ENCODE peak calls at places on chromosomes 7 and 10, in eight cellular contexts. N, G, T, Y, F, K, L and W are unnamed samples.

GRCh38 chr7:1669486-1669951 is 558 bp upstream of the ELFN1 start:
- DNase-seq in N (peak), G (peak), T (no peak), Y (no peak), F (no peak), K (no peak), L (peak), W (no peak)

GRCh38 chr7:158614695-158615094 is 27.1 kb upstream of the PTPRN2 start:
- DNase-seq in N (no peak), G (no peak), T (peak), Y (no peak), F (peak), K (no peak), L (no peak), W (peak)

GRCh38 chr10:59674211-59674836 is 35.3 kb downstream of the SLC16A9 start:
- DNase-seq in N (no peak), G (no peak), T (peak), Y (no peak), F (peak), K (no peak), L (no peak), W (peak)

GRCh38 chr10:963613-964012 is 24.6 kb upstream of the GTPBP4 start:
- DNase-seq in N (no peak), G (no peak), T (no peak), Y (no peak), F (peak), K (no peak), L (no peak), W (no peak)

GRCh38 chr10:25933653-25934608 is at the start of gene MYO3A:
- DNase-seq in N (no peak), G (peak), T (no peak), Y (no peak), F (no peak), K (no peak), L (no peak), W (no peak)

GRCh38 chr10:22002531-22003110 is 909 bp downstream of the DNAJC1 start:
- DNase-seq in N (no peak), G (no peak), T (no peak), Y (no peak), F (peak), K (no peak), L (peak), W (no peak)

GRCh38 chr7:24968165-24968564 is 11.8 kb downstream of the OSBPL3 start:
- DNase-seq in N (no peak), G (no peak), T (no peak), Y (no peak), F (no peak), K (no peak), L (no peak), W (no peak)

GRCh38 chr7:29289156-29290021 is 94.8 kb downstream of the CHN2 start:
- DNase-seq in N (no peak), G (peak), T (no peak), Y (no peak), F (peak), K (no peak), L (peak), W (no peak)

GRCh38 chr10:131874991-131875451 is 25.8 kb upstream of the PPP2R2D start:
- DNase-seq in N (no peak), G (peak), T (peak), Y (peak), F (peak), K (peak), L (peak), W (peak)

GRCh38 chr7:33495207-33495606 is 365.8 kb downstream of the BBS9 start:
- DNase-seq in N (no peak), G (no peak), T (peak), Y (no peak), F (peak), K (no peak), L (no peak), W (peak)

GRCh38 chr10:122128357-122128756 is 139.4 kb downstream of the TACC2 start:
- DNase-seq in N (no peak), G (no peak), T (no peak), Y (peak), F (no peak), K (no peak), L (no peak), W (no peak)

GRCh38 chr7:73567701-73568685 is 10.4 kb downstream of the TBL2 start:
- DNase-seq in N (no peak), G (peak), T (no peak), Y (no peak), F (no peak), K (no peak), L (no peak), W (no peak)

GRCh38 chr7:81884817-81885216 is 115.0 kb upstream of the HGF start:
- DNase-seq in N (no peak), G (no peak), T (no peak), Y (no peak), F (no peak), K (no peak), L (peak), W (no peak)

GRCh38 chr7:28354601-28355062 is 57.7 kb upstream of the CREB5 start:
- DNase-seq in N (no peak), G (no peak), T (peak), Y (no peak), F (peak), K (no peak), L (no peak), W (peak)

GRCh38 chr7:28926871-28927597 is 31.1 kb downstream of the TRIL start:
- DNase-seq in N (peak), G (peak), T (peak), Y (peak), F (peak), K (peak), L (peak), W (peak)

GRCh38 chr7:135342887-135343286 is 109.2 kb downstream of the STRA8 start:
- DNase-seq in N (no peak), G (no peak), T (no peak), Y (no peak), F (no peak), K (no peak), L (no peak), W (no peak)

GRCh38 chr7:41870505-41871138 is 167.7 kb upstream of the INHBA start:
- DNase-seq in N (no peak), G (no peak), T (no peak), Y (no peak), F (peak), K (no peak), L (no peak), W (no peak)

GRCh38 chr7:48244902-48245301 is 73.6 kb downstream of the ABCA13 start:
- DNase-seq in N (no peak), G (no peak), T (no peak), Y (no peak), F (no peak), K (no peak), L (peak), W (no peak)

GRCh38 chr10:67107670-67108069 is 181.8 kb downstream of the LRRTM3 start:
- DNase-seq in N (no peak), G (peak), T (no peak), Y (no peak), F (no peak), K (no peak), L (no peak), W (no peak)

GRCh38 chr7:23234569-23235296 is 11.8 kb upstream of the GPNMB start:
- DNase-seq in N (no peak), G (no peak), T (no peak), Y (no peak), F (no peak), K (no peak), L (no peak), W (no peak)

GRCh38 chr7:22189230-22189629 is 167.7 kb downstream of the RAPGEF5 start:
- DNase-seq in N (no peak), G (no peak), T (no peak), Y (no peak), F (no peak), K (no peak), L (no peak), W (no peak)

DNA sequence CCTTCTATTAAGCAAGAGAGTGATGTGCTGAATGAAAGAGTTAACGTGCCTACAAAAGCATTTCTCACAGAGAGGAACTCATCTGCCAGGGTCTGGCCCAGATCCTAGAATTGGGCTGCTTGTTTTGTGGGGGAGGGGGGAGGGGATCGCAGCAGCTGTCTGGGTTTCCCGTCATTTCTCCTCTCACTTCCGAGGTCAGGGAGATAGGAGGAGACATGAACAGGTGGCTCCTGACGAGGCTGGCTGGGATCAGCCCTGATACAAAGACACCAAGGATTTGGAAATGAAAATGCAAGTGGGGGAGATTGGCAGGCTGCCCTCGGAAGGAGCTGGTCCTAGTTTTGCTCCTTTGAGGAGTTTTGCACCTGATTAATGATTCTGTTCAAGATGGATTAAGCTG is 86.7 kb upstream of the KMT2C start:
- DNase-seq in N (no peak), G (no peak), T (no peak), Y (no peak), F (peak), K (no peak), L (no peak), W (no peak)
- H3K4me3 ChIP-seq in N (peak), G (peak), T (no peak), Y (peak), F (no peak), K (no peak), L (no peak), W (peak)

GRCh38 chr7:12812111-12812510 is 124.7 kb downstream of the ARL4A start:
- DNase-seq in N (no peak), G (no peak), T (no peak), Y (no peak), F (no peak), K (no peak), L (no peak), W (no peak)

GRCh38 chr7:12815871-12816270 is 128.4 kb downstream of the ARL4A start:
- DNase-seq in N (no peak), G (no peak), T (no peak), Y (no peak), F (no peak), K (no peak), L (peak), W (no peak)

GRCh38 chr7:12814797-12815196 is 127.4 kb downstream of the ARL4A start:
- DNase-seq in N (no peak), G (no peak), T (no peak), Y (no peak), F (no peak), K (no peak), L (peak), W (no peak)

GRCh38 chr7:12809476-12809875 is 122.0 kb downstream of the ARL4A start:
- DNase-seq in N (no peak), G (no peak), T (no peak), Y (no peak), F (peak), K (no peak), L (no peak), W (no peak)

DNA sequence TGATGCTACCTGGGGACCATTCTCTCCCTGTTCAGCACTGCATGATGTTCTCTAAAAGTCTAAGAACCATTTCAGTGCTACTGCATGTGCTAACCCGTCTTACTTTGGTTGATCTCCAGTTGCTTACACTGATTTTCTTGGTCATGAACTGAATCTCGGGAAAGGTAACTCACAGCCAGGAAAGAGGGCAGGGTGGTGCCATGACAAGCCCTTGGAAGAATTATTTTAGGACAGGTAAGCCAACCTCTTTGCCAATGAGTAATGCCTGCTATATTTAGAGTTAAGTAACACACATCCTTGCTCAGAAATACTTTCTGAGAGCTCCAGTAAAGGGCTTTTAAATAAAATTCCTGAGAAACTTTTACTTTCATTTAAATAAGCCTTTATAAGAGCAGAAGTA is 126.7 kb downstream of the ARL4A start:
- DNase-seq in N (no peak), G (no peak), T (no peak), Y (no peak), F (no peak), K (no peak), L (no peak), W (no peak)
- H3K4me3 ChIP-seq in N (no peak), G (no peak), T (no peak), Y (no peak), F (no peak), K (no peak), L (no peak), W (no peak)

GRCh38 chr10:99522511-99523250 is 10.1 kb upstream of the NKX2-3 start:
- DNase-seq in N (no peak), G (peak), T (no peak), Y (no peak), F (no peak), K (no peak), L (no peak), W (no peak)
- H3K4me3 ChIP-seq in N (no peak), G (peak), T (no peak), Y (no peak), F (no peak), K (no peak), L (no peak), W (no peak)

GRCh38 chr10:77887631-77888355 is 38.8 kb downstream of the DLG5 start:
- DNase-seq in N (no peak), G (no peak), T (no peak), Y (no peak), F (peak), K (no peak), L (no peak), W (no peak)
- H3K4me3 ChIP-seq in N (peak), G (peak), T (no peak), Y (no peak), F (peak), K (no peak), L (no peak), W (peak)

DNA sequence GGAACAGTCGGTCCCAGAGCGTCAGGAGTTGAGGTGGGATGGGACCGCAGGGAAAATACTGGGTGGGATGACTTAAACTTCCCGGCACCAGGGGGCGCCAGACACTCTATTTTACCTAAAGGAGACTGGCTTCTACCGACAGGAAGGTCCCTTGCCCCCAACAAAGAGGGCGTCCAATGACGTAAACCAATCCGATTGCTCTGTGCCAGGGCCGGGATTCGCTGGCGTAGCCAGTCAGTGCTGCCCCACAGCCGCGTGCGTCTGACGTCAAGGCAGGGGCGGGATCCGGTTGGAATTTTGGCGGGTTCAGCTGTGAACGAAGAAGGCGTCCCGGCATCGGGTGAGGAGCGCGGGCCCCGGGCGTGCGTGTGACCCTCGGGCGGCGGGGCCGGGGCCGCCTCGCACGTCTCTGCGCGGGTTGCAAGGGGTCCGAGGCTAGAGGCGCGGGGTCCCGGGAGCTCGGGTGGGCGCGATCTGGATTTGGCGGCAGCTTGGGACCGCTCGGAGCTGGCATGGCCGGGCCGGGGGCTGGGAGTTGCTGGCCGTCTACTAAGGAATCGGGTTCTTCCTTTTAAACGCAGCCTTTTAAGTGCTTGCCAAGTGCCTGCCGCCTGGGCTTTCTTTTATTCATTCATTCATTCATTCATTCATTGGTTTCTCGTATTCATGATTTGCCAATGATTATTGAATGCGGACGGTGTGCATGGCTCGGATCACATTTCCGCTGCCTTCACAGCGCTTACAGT is at the start of gene MCM10:
- DNase-seq in N (peak), G (peak), T (peak), Y (peak), F (peak), K (peak), L (peak), W (peak)
- H3K4me3 ChIP-seq in N (peak), G (peak), T (peak), Y (peak), F (peak), K (peak), L (peak), W (peak)